ENCODE peak calls at places on chromosome 15, in six cellular contexts. I is hypothalamus, A is frontal cortex, N is occipital lobe, Z is HTR-8/SVneo, U is T-helper 9 cell. T is an unnamed sample.

GRCh38 chr15:33013827-33014445 is 180.6 kb downstream of the FMN1 start:
- DNase-seq in U (no peak), I (no peak), A (no peak), N (no peak), Z (peak), T (no peak)

GRCh38 chr15:84911879-84912660 is 27.6 kb downstream of the SLC28A1 start:
- DNase-seq in Z (peak), U (no peak), A (peak), N (no peak), I (peak), T (no peak)

GRCh38 chr15:98914626-98915025 is 93.0 kb downstream of the PGPEP1L start:
- DNase-seq in I (no peak), Z (no peak), N (no peak), U (no peak), A (no peak), T (no peak)

GRCh38 chr15:83207622-83208356 is at the start of gene HDGFL3:
- DNase-seq in Z (peak), A (no peak), N (peak), U (no peak), I (peak), T (peak)

GRCh38 chr15:90588427-90588826 is 58.7 kb downstream of the CRTC3 start:
- DNase-seq in Z (no peak), N (no peak), U (no peak), I (no peak), A (no peak), T (no peak)

GRCh38 chr15:82317091-82317489 is 32.2 kb downstream of the GOLGA6L10 start:
- DNase-seq in A (no peak), Z (no peak), N (no peak), I (no peak), U (no peak), T (no peak)

GRCh38 chr15:96334017-96334704 is 3.7 kb downstream of the NR2F2 start:
- DNase-seq in U (no peak), I (no peak), Z (no peak), A (no peak), N (no peak), T (peak)

GRCh38 chr15:42919794-42920280 is 741 bp downstream of the TTBK2 start:
- DNase-seq in A (no peak), N (peak), I (no peak), U (peak), Z (no peak), T (no peak)

GRCh38 chr15:76636059-76636458 is 269.1 kb downstream of the SCAPER start:
- DNase-seq in N (no peak), A (no peak), Z (no peak), I (no peak), U (no peak), T (no peak)

GRCh38 chr15:68640791-68641331 is 62.1 kb downstream of the CORO2B start:
- DNase-seq in N (no peak), I (no peak), U (no peak), A (no peak), Z (no peak), T (no peak)

GRCh38 chr15:48565560-48566482 is 79.7 kb downstream of the FBN1 start:
- DNase-seq in I (no peak), Z (peak), U (no peak), N (no peak), A (no peak), T (no peak)

GRCh38 chr15:45254405-45255293 is 2.6 kb downstream of the SLC28A2 start:
- DNase-seq in U (no peak), I (no peak), N (no peak), Z (no peak), A (no peak), T (no peak)

GRCh38 chr15:101379647-101380046 is 84.6 kb upstream of the SNRPA1 start:
- DNase-seq in I (no peak), N (no peak), A (no peak), Z (no peak), U (no peak), T (no peak)

GRCh38 chr15:98904466-98905048 is 103.0 kb downstream of the PGPEP1L start:
- DNase-seq in A (peak), Z (peak), I (peak), U (no peak), N (peak), T (peak)

GRCh38 chr15:29883126-29883525 is 60.9 kb upstream of the TJP1 start:
- DNase-seq in A (no peak), I (no peak), U (no peak), Z (no peak), N (no peak), T (no peak)

GRCh38 chr15:72889545-72889944 is 106.0 kb upstream of the ADPGK start:
- DNase-seq in U (no peak), I (no peak), N (no peak), A (no peak), Z (no peak), T (no peak)

GRCh38 chr15:60695713-60696522 is 217.0 kb upstream of the ICE2 start:
- DNase-seq in U (peak), A (no peak), N (no peak), I (no peak), Z (no peak), T (no peak)

GRCh38 chr15:78364233-78364632 is 24.1 kb downstream of the CRABP1 start:
- DNase-seq in Z (no peak), U (no peak), N (peak), I (peak), A (peak), T (no peak)

GRCh38 chr15:91311986-91312385 is 211.9 kb downstream of the SV2B start:
- DNase-seq in I (no peak), A (no peak), N (no peak), U (peak), Z (no peak), T (no peak)

GRCh38 chr15:100338971-100339444 is 2.8 kb downstream of the ADAMTS17 start:
- DNase-seq in Z (peak), I (peak), U (peak), N (peak), A (peak), T (no peak)

GRCh38 chr15:88624156-88624970 is 3.2 kb downstream of the AEN start:
- DNase-seq in I (no peak), Z (peak), A (no peak), N (no peak), U (peak), T (peak)

GRCh38 chr15:81155375-81156218 is 21.5 kb downstream of the CFAP161 start:
- DNase-seq in U (no peak), A (peak), Z (peak), I (no peak), N (no peak), T (peak)

GRCh38 chr15:82178061-82178460 is 84.5 kb downstream of the EFL1 start:
- DNase-seq in I (no peak), Z (no peak), U (no peak), A (no peak), N (no peak), T (no peak)

GRCh38 chr15:76823303-76823702 is 81.8 kb downstream of the SCAPER start:
- DNase-seq in I (no peak), Z (no peak), U (no peak), A (no peak), N (no peak), T (no peak)